ENCODE peak calls at places on chromosomes 2 and 18, in five cellular contexts. E is fibroblast of lung, J is MM.1S, P is Karpas-422, K is K562. Q is an unnamed sample.

GRCh38 chr2:232229917-232230310 is 148.6 kb upstream of the ALPP start:
- DNase-seq in K (no peak), E (no peak), J (no peak), P (no peak), Q (no peak)

GRCh38 chr2:214731008-214731407 is 78.5 kb downstream of the BARD1 start:
- DNase-seq in K (no peak), J (no peak), E (no peak), P (no peak), Q (no peak)

GRCh38 chr2:8426577-8426976 is 255.3 kb upstream of the ID2 start:
- DNase-seq in P (no peak), J (no peak), K (no peak), E (no peak), Q (no peak)

GRCh38 chr2:68837861-68838341 is 33.3 kb downstream of the BMP10 start:
- DNase-seq in P (no peak), J (peak; percentile 87), K (no peak), E (peak; percentile 46), Q (no peak)

GRCh38 chr18:24811963-24812681 is 351.7 kb downstream of the HRH4 start:
- DNase-seq in K (no peak), P (no peak), J (no peak), E (no peak), Q (no peak)

GRCh38 chr2:122156101-122156500 is 400.6 kb downstream of the TSN start:
- DNase-seq in P (no peak), E (no peak), J (no peak), K (no peak), Q (peak; percentile 12)

GRCh38 chr2:73762571-73762970 is 17.3 kb downstream of the DUSP11 start:
- DNase-seq in E (no peak), J (no peak), P (no peak), K (no peak), Q (no peak)

GRCh38 chr2:224885836-224886547 is 156.3 kb downstream of the DOCK10 start:
- DNase-seq in P (peak; percentile 29), J (no peak), E (peak; percentile 80), K (no peak), Q (no peak)

GRCh38 chr2:171434671-171434980 is 600 bp downstream of the DCAF17 start:
- DNase-seq in P (no peak), E (peak; percentile 65), K (peak; percentile 80), J (no peak), Q (no peak)

GRCh38 chr2:240201861-240202260 is 61.4 kb upstream of the OTOS start:
- DNase-seq in E (no peak), P (no peak), K (no peak), J (no peak), Q (no peak)

GRCh38 chr2:240482141-240482540 is 46.7 kb downstream of the GPC1 start:
- DNase-seq in J (no peak), E (no peak), P (no peak), K (no peak), Q (no peak)

GRCh38 chr2:84865181-84865783 is 15.6 kb downstream of the TRABD2A start:
- DNase-seq in P (peak; percentile 64), E (peak; percentile 58), K (no peak), J (peak; percentile 77), Q (no peak)

GRCh38 chr2:232672581-232672980 is 24.6 kb upstream of the GIGYF2 start:
- DNase-seq in J (no peak), P (no peak), K (no peak), E (no peak), Q (no peak)

GRCh38 chr18:7728297-7728696 is 161.2 kb downstream of the PTPRM start:
- DNase-seq in P (no peak), J (no peak), K (no peak), E (no peak), Q (no peak)

GRCh38 chr2:40317047-40317446 is 134.8 kb downstream of the SLC8A1 start:
- DNase-seq in E (peak; percentile 78), P (no peak), K (no peak), J (no peak), Q (no peak)

GRCh38 chr2:149928026-149928425 is 340.5 kb upstream of the MMADHC start:
- DNase-seq in K (no peak), E (no peak), J (no peak), P (no peak), Q (no peak)

GRCh38 chr18:25279961-25280360 is 72.0 kb downstream of the ZNF521 start:
- DNase-seq in E (no peak), P (no peak), K (no peak), J (no peak), Q (no peak)

GRCh38 chr2:232901711-232902578 is 31.9 kb downstream of the SNORC start:
- DNase-seq in K (peak; percentile 28), P (no peak), J (no peak), E (peak; percentile 88), Q (no peak)

GRCh38 chr2:39724828-39725144 is 54.3 kb downstream of the THUMPD2 start:
- DNase-seq in K (no peak), P (no peak), J (no peak), E (no peak), Q (no peak)

GRCh38 chr18:59085126-59085794 is 54.4 kb upstream of the SEC11C start:
- DNase-seq in K (no peak), J (peak; percentile 74), P (no peak), E (no peak), Q (no peak)

GRCh38 chr2:131104487-131105155 is 515 bp upstream of the PLEKHB2 start:
- DNase-seq in J (peak; percentile 84), E (peak; percentile 85), P (peak; percentile 92), K (peak; percentile 71), Q (no peak)

GRCh38 chr18:10201655-10202054 is 252.8 kb upstream of the APCDD1 start:
- DNase-seq in J (no peak), K (no peak), E (no peak), P (no peak), Q (no peak)

GRCh38 chr18:10197097-10197496 is 257.3 kb upstream of the APCDD1 start:
- DNase-seq in E (no peak), P (no peak), J (no peak), K (no peak), Q (no peak)

GRCh38 chr18:10202947-10203346 is 251.5 kb upstream of the APCDD1 start:
- DNase-seq in E (no peak), J (no peak), K (no peak), P (no peak), Q (peak; percentile 80)

GRCh38 chr18:10205136-10205535 is 249.3 kb upstream of the APCDD1 start:
- DNase-seq in P (no peak), J (no peak), E (no peak), K (no peak), Q (no peak)

DNA sequence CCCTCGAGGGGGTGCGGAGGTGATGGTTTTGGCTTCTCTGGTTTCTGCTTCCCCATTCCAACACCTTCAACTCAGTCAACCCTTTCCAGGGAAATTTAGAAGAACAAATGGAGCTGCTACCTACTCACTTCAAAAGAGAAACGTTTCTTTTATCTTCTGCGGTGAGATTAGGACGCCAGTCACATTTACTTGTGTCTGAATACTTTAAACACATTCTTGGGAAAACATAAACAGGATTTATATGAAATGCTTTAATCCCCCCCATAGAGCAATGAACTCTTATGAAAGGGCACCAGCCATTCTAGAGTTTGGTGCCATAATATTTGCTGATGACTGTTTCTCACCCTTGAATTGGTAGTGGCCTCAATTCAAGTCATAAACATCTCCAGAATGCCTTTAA is 253.2 kb upstream of the APCDD1 start:
- DNase-seq in E (no peak), P (no peak), K (no peak), J (no peak), Q (no peak)
- H3K9ac ChIP-seq in E (no peak overlapping the region), P (no peak overlapping the region), K (no peak overlapping the region), J (no peak overlapping the region), Q (no peak overlapping the region)

GRCh38 chr18:75247041-75247551 is 36.5 kb downstream of the TSHZ1 start:
- DNase-seq in K (no peak), J (no peak), P (no peak), E (peak; percentile 84), Q (no peak)

GRCh38 chr18:75248426-75249191 is 38.0 kb downstream of the TSHZ1 start:
- DNase-seq in J (no peak), P (no peak), K (no peak), E (no peak), Q (no peak)

GRCh38 chr18:75249672-75250470 is 39.3 kb downstream of the TSHZ1 start:
- DNase-seq in K (peak; percentile 8), P (peak; percentile 49), E (no peak), J (no peak), Q (no peak)

GRCh38 chr18:75249192-75249551 is 38.6 kb downstream of the TSHZ1 start:
- DNase-seq in E (no peak), J (no peak), K (no peak), P (no peak), Q (no peak)

DNA sequence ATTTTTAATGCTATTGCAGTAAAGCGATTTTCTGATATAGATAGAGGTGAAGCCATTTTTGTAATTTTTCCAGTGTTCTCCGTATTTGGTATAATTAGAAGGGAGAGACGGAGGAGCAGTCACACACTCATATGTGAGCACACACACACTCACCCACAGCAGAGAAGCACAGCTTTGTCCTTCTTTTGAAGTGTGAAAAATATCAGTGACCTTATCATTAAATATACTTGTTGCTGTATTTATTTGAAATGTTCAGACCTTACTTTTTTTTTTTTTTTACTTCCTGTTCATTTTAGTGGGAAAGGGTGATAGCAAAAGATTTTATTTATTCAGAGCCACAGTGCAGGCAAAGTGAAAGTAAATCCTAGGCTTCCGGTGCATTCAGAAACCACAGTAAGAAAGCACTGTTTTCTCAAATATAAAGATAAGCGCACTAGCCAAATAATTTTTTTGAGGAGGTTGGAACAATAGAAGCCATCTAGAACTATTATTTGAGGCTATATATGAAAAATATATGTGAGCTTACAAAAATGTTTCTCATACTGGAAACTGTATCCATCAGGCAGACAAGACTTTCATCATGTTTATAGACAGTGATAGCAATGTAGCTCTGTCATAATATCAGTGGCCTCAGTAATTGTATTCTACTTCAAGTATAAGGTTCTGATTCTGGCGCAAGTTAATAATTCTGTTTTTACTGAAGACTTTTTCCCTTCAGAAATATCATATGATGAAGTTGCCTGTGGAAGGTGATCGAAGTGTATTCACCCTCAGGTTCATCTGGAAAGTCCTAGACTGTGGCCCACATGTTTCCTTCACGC is 37.2 kb downstream of the TSHZ1 start:
- DNase-seq in P (no peak), E (peak; percentile 83), K (no peak), J (peak; percentile 18), Q (no peak)
- H3K4me3 ChIP-seq in P (no peak overlapping the region), E (peak overlapping the region; percentile 55), K (no peak overlapping the region), J (no peak overlapping the region), Q (no peak overlapping the region)

DNA sequence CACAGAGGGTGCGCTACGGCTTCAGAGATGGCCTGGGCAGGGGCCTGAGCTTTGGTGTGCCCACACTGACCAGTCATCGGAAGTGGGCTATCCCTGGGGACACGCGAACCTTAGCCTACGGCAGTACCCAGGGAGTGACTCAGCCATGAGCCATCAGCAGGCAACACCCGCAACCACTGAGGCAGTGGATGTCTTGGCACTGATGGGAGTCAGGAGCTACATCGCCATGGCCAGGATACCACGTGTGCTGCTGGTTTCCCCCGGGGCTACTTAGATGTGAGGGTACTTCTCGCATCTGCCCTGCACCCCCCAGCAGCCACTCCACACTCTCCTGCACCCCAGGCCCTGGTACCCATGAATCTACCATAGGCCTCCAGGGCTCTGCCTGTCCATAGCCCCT is 12.8 kb upstream of the HPCAL1 start:
- DNase-seq in J (no peak), P (no peak), E (peak; percentile 68), K (no peak), Q (no peak)
- H3K4me2 ChIP-seq in J (no peak overlapping the region), P (no peak overlapping the region), E (no peak overlapping the region), K (no peak overlapping the region), Q (no peak overlapping the region)

DNA sequence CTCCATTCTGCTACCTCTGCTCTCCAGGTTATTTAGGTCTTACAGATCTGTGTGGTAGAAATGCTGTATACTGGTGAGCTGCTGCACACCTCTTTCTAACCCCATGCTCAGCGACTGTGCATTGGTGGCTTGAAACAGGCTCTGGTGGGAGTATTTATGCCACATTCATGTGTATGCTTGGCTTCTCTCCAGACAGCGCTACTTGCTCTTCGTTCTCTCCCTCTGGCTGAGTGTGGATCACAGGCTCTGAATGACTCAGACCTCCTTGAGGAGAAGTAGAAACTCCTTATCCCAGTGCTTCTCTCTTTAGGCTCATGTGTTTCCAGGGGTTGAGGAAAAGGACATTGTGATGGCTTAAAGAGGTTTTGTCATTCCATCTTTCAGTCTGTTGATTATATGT is 54.9 kb downstream of the FHOD3 start:
- DNase-seq in P (no peak), E (peak; percentile 12), J (no peak), K (no peak), Q (no peak)
- H3K9ac ChIP-seq in P (no peak overlapping the region), E (no peak overlapping the region), J (no peak overlapping the region), K (no peak overlapping the region), Q (no peak overlapping the region)